ENCODE peak calls at places on chromosome 6, in ten cellular contexts. One of them, this sample, is unnamed.

GRCh38 chr6:163943647-163944395 is 529.3 kb downstream of the QKI start:
- DNase-seq in HepG2: no peak
- DNase-seq in uterus: no peak
- DNase-seq in ovary: no peak
- DNase-seq in A549: no peak
- DNase-seq in Peyer's patch: no peak
- DNase-seq in tibial nerve: no peak
- DNase-seq in heart left ventricle: peak; percentile 59
- DNase-seq in IMR-90: peak; percentile 35
- DNase-seq in testis: no peak
- DNase-seq in this sample: peak; percentile 60

GRCh38 chr6:43172127-43173007 is 1.3 kb downstream of the SRF start:
- DNase-seq in ovary: peak; percentile 79
- DNase-seq in uterus: peak; percentile 63
- DNase-seq in HepG2: peak; percentile 29
- DNase-seq in heart left ventricle: peak; percentile 51
- DNase-seq in testis: peak; percentile 62
- DNase-seq in IMR-90: peak; percentile 27
- DNase-seq in Peyer's patch: peak; percentile 55
- DNase-seq in tibial nerve: peak; percentile 23
- DNase-seq in A549: peak; percentile 24
- DNase-seq in this sample: peak; percentile 93

GRCh38 chr6:2542101-2542857 is 208.4 kb downstream of the MYLK4 start:
- DNase-seq in IMR-90: no peak
- DNase-seq in HepG2: no peak
- DNase-seq in ovary: no peak
- DNase-seq in A549: no peak
- DNase-seq in tibial nerve: no peak
- DNase-seq in testis: no peak
- DNase-seq in heart left ventricle: no peak
- DNase-seq in uterus: no peak
- DNase-seq in Peyer's patch: no peak
- DNase-seq in this sample: no peak

GRCh38 chr6:106064103-106064502 is 22.0 kb upstream of the PRDM1 start:
- DNase-seq in uterus: no peak
- DNase-seq in tibial nerve: no peak
- DNase-seq in A549: no peak
- DNase-seq in heart left ventricle: peak; percentile 23
- DNase-seq in HepG2: no peak
- DNase-seq in IMR-90: peak; percentile 38
- DNase-seq in Peyer's patch: no peak
- DNase-seq in ovary: no peak
- DNase-seq in testis: no peak
- DNase-seq in this sample: no peak

GRCh38 chr6:150625927-150626326 is 26.2 kb downstream of the PLEKHG1 start:
- DNase-seq in tibial nerve: no peak
- DNase-seq in IMR-90: no peak
- DNase-seq in Peyer's patch: no peak
- DNase-seq in testis: no peak
- DNase-seq in heart left ventricle: no peak
- DNase-seq in A549: no peak
- DNase-seq in ovary: no peak
- DNase-seq in uterus: no peak
- DNase-seq in HepG2: no peak
- DNase-seq in this sample: no peak

GRCh38 chr6:105326838-105327745 is 75.8 kb downstream of the PREP start:
- DNase-seq in HepG2: no peak
- DNase-seq in heart left ventricle: no peak
- DNase-seq in Peyer's patch: no peak
- DNase-seq in testis: no peak
- DNase-seq in ovary: no peak
- DNase-seq in uterus: no peak
- DNase-seq in tibial nerve: no peak
- DNase-seq in IMR-90: peak; percentile 83
- DNase-seq in A549: peak; percentile 7
- DNase-seq in this sample: no peak

GRCh38 chr6:137188855-137189254 is 15.4 kb upstream of the IL22RA2 start:
- DNase-seq in A549: peak; percentile 38
- DNase-seq in ovary: no peak
- DNase-seq in testis: no peak
- DNase-seq in heart left ventricle: no peak
- DNase-seq in IMR-90: no peak
- DNase-seq in Peyer's patch: no peak
- DNase-seq in uterus: no peak
- DNase-seq in HepG2: peak; percentile 23
- DNase-seq in tibial nerve: no peak
- DNase-seq in this sample: no peak

GRCh38 chr6:144265390-144265789 is 19.7 kb upstream of the UTRN start:
- DNase-seq in IMR-90: peak; percentile 61
- DNase-seq in A549: peak; percentile 66
- DNase-seq in HepG2: peak; percentile 67
- DNase-seq in ovary: no peak
- DNase-seq in Peyer's patch: no peak
- DNase-seq in testis: no peak
- DNase-seq in heart left ventricle: no peak
- DNase-seq in tibial nerve: no peak
- DNase-seq in uterus: no peak
- DNase-seq in this sample: no peak

GRCh38 chr6:123888779-123889513 is 85.3 kb downstream of the NKAIN2 start:
- DNase-seq in uterus: no peak
- DNase-seq in heart left ventricle: no peak
- DNase-seq in HepG2: no peak
- DNase-seq in Peyer's patch: no peak
- DNase-seq in testis: no peak
- DNase-seq in tibial nerve: no peak
- DNase-seq in A549: no peak
- DNase-seq in IMR-90: no peak
- DNase-seq in ovary: no peak
- DNase-seq in this sample: no peak

GRCh38 chr6:130872250-130873095 is 45.3 kb downstream of the SMLR1 start:
- DNase-seq in testis: peak; percentile 86
- DNase-seq in IMR-90: peak; percentile 44
- DNase-seq in Peyer's patch: peak; percentile 67
- DNase-seq in tibial nerve: peak; percentile 78
- DNase-seq in HepG2: peak; percentile 62
- DNase-seq in uterus: peak; percentile 67
- DNase-seq in A549: peak; percentile 41
- DNase-seq in heart left ventricle: peak; percentile 44
- DNase-seq in ovary: peak; percentile 83
- DNase-seq in this sample: peak; percentile 88

GRCh38 chr6:147161974-147162495 is 42.2 kb upstream of the STXBP5 start:
- DNase-seq in HepG2: no peak
- DNase-seq in testis: no peak
- DNase-seq in heart left ventricle: no peak
- DNase-seq in tibial nerve: no peak
- DNase-seq in uterus: no peak
- DNase-seq in ovary: no peak
- DNase-seq in Peyer's patch: no peak
- DNase-seq in IMR-90: peak; percentile 95
- DNase-seq in A549: peak; percentile 10
- DNase-seq in this sample: no peak

GRCh38 chr6:53412751-53413150 is 64.0 kb upstream of the ELOVL5 start:
- DNase-seq in A549: no peak
- DNase-seq in tibial nerve: no peak
- DNase-seq in testis: no peak
- DNase-seq in uterus: no peak
- DNase-seq in IMR-90: no peak
- DNase-seq in heart left ventricle: no peak
- DNase-seq in Peyer's patch: no peak
- DNase-seq in ovary: no peak
- DNase-seq in HepG2: no peak
- DNase-seq in this sample: no peak

GRCh38 chr6:31493875-31494694 is 3.9 kb upstream of the MICB start:
- DNase-seq in testis: peak; percentile 89
- DNase-seq in A549: peak; percentile 70
- DNase-seq in HepG2: peak; percentile 70
- DNase-seq in heart left ventricle: peak; percentile 80
- DNase-seq in ovary: peak; percentile 68
- DNase-seq in Peyer's patch: peak; percentile 90
- DNase-seq in uterus: peak; percentile 70
- DNase-seq in tibial nerve: peak; percentile 70
- DNase-seq in IMR-90: peak; percentile 70
- DNase-seq in this sample: peak; percentile 95
- TF ChIP-seq POLR2A in testis: no peak
- TF ChIP-seq POLR2A in A549: no peak
- TF ChIP-seq POLR2A in HepG2: no peak
- TF ChIP-seq POLR2A in heart left ventricle: no peak
- TF ChIP-seq POLR2A in ovary: no peak
- TF ChIP-seq POLR2A in Peyer's patch: peak; percentile 0
- TF ChIP-seq POLR2A in uterus: no peak
- TF ChIP-seq POLR2A in tibial nerve: no peak
- TF ChIP-seq POLR2A in IMR-90: no peak
- TF ChIP-seq POLR2A in this sample: no peak

DNA sequence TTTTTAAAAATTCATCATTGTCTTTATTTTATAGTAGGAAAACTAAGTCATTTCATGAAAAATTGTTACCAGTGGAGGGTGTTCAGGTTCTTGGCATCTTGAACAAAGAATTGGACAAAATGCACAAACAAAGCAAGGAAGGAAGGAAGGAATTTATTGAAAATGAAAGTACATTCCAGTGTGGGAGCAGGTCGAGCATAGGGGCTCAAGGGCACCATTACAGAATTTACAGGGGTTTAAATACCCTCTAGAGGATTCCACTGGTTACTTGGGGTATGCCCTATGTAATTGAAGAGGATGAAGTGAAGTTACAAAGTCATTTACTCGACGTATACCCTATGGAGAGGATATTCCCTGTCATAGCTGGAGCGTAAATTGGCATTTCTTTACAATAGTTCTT is 37.4 kb upstream of the HDAC2 start:
- DNase-seq in testis: no peak
- DNase-seq in IMR-90: no peak
- DNase-seq in Peyer's patch: no peak
- DNase-seq in tibial nerve: no peak
- DNase-seq in A549: no peak
- DNase-seq in uterus: no peak
- DNase-seq in ovary: no peak
- DNase-seq in HepG2: no peak
- DNase-seq in heart left ventricle: no peak
- DNase-seq in this sample: no peak
- H3K4me3 ChIP-seq in testis: no peak overlapping the region
- H3K4me3 ChIP-seq in IMR-90: no peak overlapping the region
- H3K4me3 ChIP-seq in Peyer's patch: no peak overlapping the region
- H3K4me3 ChIP-seq in tibial nerve: no peak overlapping the region
- H3K4me3 ChIP-seq in A549: no peak overlapping the region
- H3K4me3 ChIP-seq in uterus: no peak overlapping the region
- H3K4me3 ChIP-seq in ovary: no peak overlapping the region
- H3K4me3 ChIP-seq in HepG2: no peak overlapping the region
- H3K4me3 ChIP-seq in heart left ventricle: no peak overlapping the region
- H3K4me3 ChIP-seq in this sample: no peak overlapping the region

DNA sequence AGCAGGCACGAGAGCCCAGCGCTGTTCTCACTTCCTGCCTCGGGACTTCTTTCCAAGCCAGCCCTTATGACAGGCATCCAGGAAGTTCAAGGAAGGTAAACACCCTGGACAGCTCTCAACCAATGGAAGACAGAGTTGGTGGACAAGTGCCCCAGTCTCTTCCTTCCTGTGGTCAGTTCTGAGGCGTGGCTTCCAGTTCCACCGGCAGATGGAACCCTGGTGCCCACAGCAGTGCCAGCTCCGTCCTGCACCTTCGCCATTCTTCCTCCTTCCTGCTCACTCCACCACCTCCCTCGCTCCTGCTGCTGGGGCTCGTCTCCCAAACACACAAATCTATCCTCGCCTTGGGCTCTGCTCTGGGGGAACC is 162.8 kb downstream of the GRM4 start:
- DNase-seq in heart left ventricle: peak; percentile 15
- DNase-seq in A549: peak; percentile 58
- DNase-seq in testis: peak; percentile 51
- DNase-seq in uterus: no peak
- DNase-seq in Peyer's patch: no peak
- DNase-seq in tibial nerve: no peak
- DNase-seq in ovary: no peak
- DNase-seq in HepG2: peak; percentile 61
- DNase-seq in IMR-90: peak; percentile 1
- DNase-seq in this sample: peak; percentile 51
- TF ChIP-seq POLR2A in heart left ventricle: no peak
- TF ChIP-seq POLR2A in A549: no peak
- TF ChIP-seq POLR2A in testis: no peak
- TF ChIP-seq POLR2A in uterus: no peak
- TF ChIP-seq POLR2A in Peyer's patch: no peak
- TF ChIP-seq POLR2A in tibial nerve: no peak
- TF ChIP-seq POLR2A in ovary: no peak
- TF ChIP-seq POLR2A in HepG2: no peak
- TF ChIP-seq POLR2A in IMR-90: no peak
- TF ChIP-seq POLR2A in this sample: no peak

GRCh38 chr6:15774011-15774410 is 111.2 kb upstream of the DTNBP1 start:
- DNase-seq in ovary: no peak
- DNase-seq in HepG2: no peak
- DNase-seq in A549: no peak
- DNase-seq in uterus: no peak
- DNase-seq in tibial nerve: no peak
- DNase-seq in Peyer's patch: no peak
- DNase-seq in IMR-90: no peak
- DNase-seq in heart left ventricle: no peak
- DNase-seq in testis: no peak
- DNase-seq in this sample: no peak

GRCh38 chr6:15776458-15776980 is 113.7 kb upstream of the DTNBP1 start:
- DNase-seq in tibial nerve: no peak
- DNase-seq in A549: no peak
- DNase-seq in ovary: no peak
- DNase-seq in IMR-90: no peak
- DNase-seq in HepG2: no peak
- DNase-seq in uterus: no peak
- DNase-seq in Peyer's patch: no peak
- DNase-seq in heart left ventricle: no peak
- DNase-seq in testis: no peak
- DNase-seq in this sample: no peak

GRCh38 chr6:15779726-15780125 is 116.9 kb upstream of the DTNBP1 start:
- DNase-seq in heart left ventricle: no peak
- DNase-seq in ovary: no peak
- DNase-seq in HepG2: no peak
- DNase-seq in IMR-90: no peak
- DNase-seq in A549: no peak
- DNase-seq in uterus: no peak
- DNase-seq in tibial nerve: no peak
- DNase-seq in Peyer's patch: no peak
- DNase-seq in testis: no peak
- DNase-seq in this sample: no peak

GRCh38 chr6:15775741-15776140 is 112.9 kb upstream of the DTNBP1 start:
- DNase-seq in Peyer's patch: no peak
- DNase-seq in uterus: no peak
- DNase-seq in IMR-90: no peak
- DNase-seq in testis: no peak
- DNase-seq in A549: no peak
- DNase-seq in HepG2: no peak
- DNase-seq in ovary: no peak
- DNase-seq in heart left ventricle: no peak
- DNase-seq in tibial nerve: no peak
- DNase-seq in this sample: no peak

DNA sequence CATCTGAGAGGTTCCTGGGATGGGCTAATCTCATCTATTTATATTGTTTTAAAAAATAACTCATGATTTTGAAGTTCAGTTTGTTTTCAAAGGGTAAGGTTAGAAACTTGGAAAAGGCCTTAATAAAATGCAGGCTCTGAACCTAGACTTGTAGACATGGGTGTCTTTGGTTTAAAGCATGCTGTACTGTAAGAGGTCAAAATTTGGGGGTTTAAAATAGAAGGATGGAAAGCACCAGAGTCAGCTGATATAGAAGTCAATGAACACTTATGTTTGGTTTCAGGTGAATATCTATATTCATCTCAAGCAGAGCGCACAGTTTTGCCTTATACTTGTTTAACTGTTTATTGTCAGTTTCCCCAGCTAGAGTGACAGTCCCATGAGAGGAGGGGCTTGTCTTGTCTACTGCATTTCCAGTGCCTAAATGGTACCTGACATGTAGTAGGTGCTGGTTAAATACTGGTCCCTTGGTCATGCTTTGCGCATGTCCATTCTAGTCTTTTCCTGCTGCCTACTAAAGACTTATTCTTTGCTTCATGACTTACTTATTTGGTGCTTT is 112.3 kb upstream of the DTNBP1 start:
- DNase-seq in ovary: no peak
- DNase-seq in heart left ventricle: no peak
- DNase-seq in IMR-90: no peak
- DNase-seq in uterus: no peak
- DNase-seq in Peyer's patch: no peak
- DNase-seq in A549: no peak
- DNase-seq in tibial nerve: no peak
- DNase-seq in HepG2: no peak
- DNase-seq in testis: no peak
- DNase-seq in this sample: no peak
- H3K4me3 ChIP-seq in ovary: no peak overlapping the region
- H3K4me3 ChIP-seq in heart left ventricle: no peak overlapping the region
- H3K4me3 ChIP-seq in IMR-90: no peak overlapping the region
- H3K4me3 ChIP-seq in uterus: no peak overlapping the region
- H3K4me3 ChIP-seq in Peyer's patch: no peak overlapping the region
- H3K4me3 ChIP-seq in A549: no peak overlapping the region
- H3K4me3 ChIP-seq in tibial nerve: no peak overlapping the region
- H3K4me3 ChIP-seq in HepG2: no peak overlapping the region
- H3K4me3 ChIP-seq in testis: no peak overlapping the region
- H3K4me3 ChIP-seq in this sample: no peak overlapping the region